ENCODE peak calls at places on chromosomes 13 and 19, in four cellular contexts. N is endothelial cell of umbilical vein; T is activated CD4-positive, alpha-beta T cell treated with anti-CD3 and anti-CD28 coated beads, Interleukin-2, amount 50 U/mL, for 24 hours; Z is NCI-H1092. C is an unnamed sample.
A peak's percentile ranks its signal among the peaks of the same experiment; 100 is the strongest.

GRCh38 chr19:50994129-50994528 is 7.3 kb downstream of the KLK8 start:
- DNase-seq in T (no peak), N (no peak), Z (no peak), C (no peak)

GRCh38 chr13:41678320-41678719 is 221.0 kb downstream of the RGCC start:
- DNase-seq in N (no peak), Z (no peak), T (no peak), C (no peak)

GRCh38 chr13:85586422-85586831 is 212.8 kb downstream of the SLITRK6 start:
- DNase-seq in Z (no peak), N (no peak), T (no peak), C (no peak)

GRCh38 chr13:102571075-102571474 is 25.7 kb upstream of the TPP2 start:
- DNase-seq in N (no peak), T (no peak), Z (no peak), C (no peak)

GRCh38 chr13:85243831-85244230 is 555.4 kb downstream of the SLITRK6 start:
- DNase-seq in Z (no peak), N (no peak), T (no peak), C (no peak)

GRCh38 chr13:100304241-100304640 is 215.3 kb downstream of the PCCA start:
- DNase-seq in N (no peak), T (no peak), Z (no peak), C (no peak)

GRCh38 chr19:34712606-34713261 is 21.3 kb upstream of the ZNF181 start:
- DNase-seq in Z (peak; percentile 60), N (peak; percentile 75), T (peak; percentile 74), C (peak; percentile 48)

GRCh38 chr19:34274827-34275625 is 20.7 kb downstream of the GARRE1 start:
- DNase-seq in Z (no peak), T (no peak), N (peak; percentile 69), C (no peak)

GRCh38 chr13:100738176-100738855 is 63.7 kb upstream of the TMTC4 start:
- DNase-seq in Z (no peak), T (no peak), N (no peak), C (no peak)

GRCh38 chr13:33057019-33057785 is 41.0 kb downstream of the KL start:
- DNase-seq in T (no peak), N (peak; percentile 45), Z (no peak), C (no peak)

GRCh38 chr13:76846363-76846762 is 39.8 kb downstream of the KCTD12 start:
- DNase-seq in T (no peak), Z (no peak), N (no peak), C (no peak)

GRCh38 chr19:8215783-8216182 is 6.6 kb downstream of the CERS4 start:
- DNase-seq in T (no peak), Z (no peak), N (no peak), C (no peak)

GRCh38 chr19:13207237-13208130 is 57.3 kb downstream of the IER2 start:
- DNase-seq in Z (no peak), T (no peak), N (no peak), C (no peak)

GRCh38 chr13:44169018-44169909 is 204.4 kb upstream of the SERP2 start:
- DNase-seq in N (no peak), Z (no peak), T (no peak), C (no peak)

GRCh38 chr19:10091370-10091687 is 5.2 kb downstream of the SHFL start:
- DNase-seq in Z (no peak), T (no peak), N (no peak), C (no peak)

GRCh38 chr13:113408562-113408961 is 44.6 kb upstream of the GRTP1 start:
- DNase-seq in T (no peak), N (no peak), Z (no peak), C (no peak)

GRCh38 chr13:31067416-31068118 is 94.1 kb downstream of the HSPH1 start:
- DNase-seq in T (no peak), Z (no peak), N (no peak), C (no peak)

GRCh38 chr13:41054212-41054877 is 7.0 kb upstream of the WBP4 start:
- DNase-seq in N (peak; percentile 60), T (peak; percentile 35), Z (no peak), C (no peak)

GRCh38 chr13:43830481-43830873 is 43.7 kb upstream of the ENOX1 start:
- DNase-seq in T (no peak), Z (no peak), N (no peak), C (no peak)

GRCh38 chr19:39833464-39834286 is at the start of gene DYRK1B:
- DNase-seq in Z (peak; percentile 93), N (peak; percentile 97), T (peak; percentile 95), C (peak; percentile 94)

GRCh38 chr13:111658150-111659100 is 338.0 kb downstream of the TEX29 start:
- DNase-seq in T (no peak), N (no peak), Z (peak; percentile 92), C (peak; percentile 66)

GRCh38 chr13:31050486-31051400 is 111.0 kb downstream of the HSPH1 start:
- DNase-seq in T (no peak), N (no peak), Z (no peak), C (no peak)

GRCh38 chr13:69274231-69274630 is 833.4 kb upstream of the ATXN8OS start:
- DNase-seq in Z (no peak), T (no peak), N (no peak), C (no peak)

GRCh38 chr13:43206858-43207257 is 183.5 kb downstream of the DNAJC15 start:
- DNase-seq in T (no peak), N (no peak), Z (no peak), C (no peak)

GRCh38 chr13:110869805-110870706 is 44.8 kb downstream of the ANKRD10 start:
- DNase-seq in T (no peak), Z (no peak), N (peak; percentile 99), C (peak; percentile 97)

GRCh38 chr13:82829040-82829439 is 1053.2 kb downstream of the SLITRK1 start:
- DNase-seq in N (no peak), T (no peak), Z (no peak), C (no peak)

GRCh38 chr19:32614916-32615315 is 33.9 kb downstream of the PDCD5 start:
- DNase-seq in Z (no peak), T (no peak), N (no peak), C (no peak)

GRCh38 chr19:23957660-23958281 is 43.1 kb downstream of the ZNF726 start:
- DNase-seq in Z (no peak), T (no peak), N (no peak), C (peak; percentile 84)

C was measured in NCI-H774.